ENCODE peak calls at places on chromosomes 4 and X, in seven cellular contexts. R is neuronal stem cell, E is H1, C is mesenchymal stem cell, U is H9, X is mesendoderm, H is trophoblast cell. Z is an unnamed sample.
A peak's percentile ranks its signal among the peaks of the same experiment; 100 is the strongest.

GRCh38 chr4:52574036-52574435 is 85.1 kb downstream of the USP46 start:
- DNase-seq in R (no peak), E (no peak), C (peak; percentile 55), U (no peak), X (no peak), H (no peak), Z (peak; percentile 19)

GRCh38 chr4:175951794-175952193 is 113.8 kb upstream of the WDR17 start:
- DNase-seq in R (no peak), E (no peak), C (no peak), U (no peak), X (no peak), H (no peak), Z (peak; percentile 1)

GRCh38 chrX:151692825-151693224 is 2.4 kb upstream of the PRRG3 start:
- DNase-seq in R (no peak), E (no peak), C (no peak), U (no peak), X (no peak), H (no peak), Z (no peak)

GRCh38 chrX:16822723-16823122 is 36.5 kb downstream of the TXLNG start:
- DNase-seq in R (no peak), E (no peak), C (peak; percentile 17), U (no peak), X (no peak), H (no peak), Z (peak; percentile 79)

GRCh38 chrX:71998836-71999509 is 88.3 kb downstream of the NHSL2 start:
- DNase-seq in R (no peak), E (no peak), C (peak; percentile 37), U (peak; percentile 21), X (peak; percentile 57), H (peak; percentile 11), Z (no peak)

GRCh38 chr4:138978028-138978585 is 37.5 kb upstream of the NOCT start:
- DNase-seq in R (no peak), E (no peak), C (no peak), U (peak; percentile 46), X (peak; percentile 68), H (no peak), Z (no peak)

GRCh38 chr4:141210168-141210567 is 10.5 kb upstream of the ZNF330 start:
- DNase-seq in R (no peak), E (no peak), C (no peak), U (no peak), X (no peak), H (no peak), Z (no peak)

GRCh38 chrX:103157511-103158316 is 57.2 kb upstream of the BEX4 start:
- DNase-seq in R (no peak), E (no peak), C (peak; percentile 29), U (no peak), X (peak; percentile 49), H (peak; percentile 4), Z (peak; percentile 27)

DNA sequence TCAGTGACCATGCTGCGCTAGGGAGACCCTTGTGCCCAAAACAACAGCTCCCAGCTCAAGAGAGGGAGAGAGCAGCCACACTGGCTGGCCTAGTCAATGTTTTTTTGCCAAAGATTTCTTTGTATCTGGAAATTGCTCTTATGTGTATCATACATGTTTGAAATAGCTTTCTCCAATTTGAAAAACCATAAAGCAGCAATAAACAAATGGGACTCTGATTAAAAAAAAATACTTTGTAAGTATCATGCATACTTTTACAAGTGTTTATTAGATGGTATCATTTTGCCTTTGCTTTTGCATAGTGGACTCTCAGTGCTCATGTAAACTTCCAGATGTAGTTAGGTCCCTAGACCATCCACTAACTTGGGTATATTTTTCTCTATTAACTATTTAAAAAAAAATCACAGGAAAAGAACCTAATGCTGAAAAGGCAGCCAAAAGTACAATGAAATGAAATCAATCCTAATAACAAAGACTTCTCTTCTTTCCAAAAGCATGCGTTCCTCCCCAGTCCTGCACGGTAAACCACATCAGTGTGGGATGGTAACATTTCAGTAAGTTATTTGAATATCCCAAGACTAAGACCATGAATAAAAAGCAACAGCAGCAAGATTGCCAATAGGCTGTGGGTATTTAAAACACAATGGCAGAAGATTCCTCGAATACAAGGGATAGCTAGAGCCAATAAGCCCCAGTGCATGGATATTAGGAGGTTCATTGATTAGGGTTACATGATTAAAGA is 117.6 kb downstream of the PALLD start:
- DNase-seq in R (no peak), E (no peak), C (no peak), U (no peak), X (no peak), H (no peak), Z (peak; percentile 54)
- H2BK5ac ChIP-seq in R (no peak overlapping the region), E (no peak overlapping the region), C (no peak overlapping the region), U (no peak overlapping the region), X (no peak overlapping the region), H (no peak overlapping the region), Z (peak overlapping the region; percentile 59)

DNA sequence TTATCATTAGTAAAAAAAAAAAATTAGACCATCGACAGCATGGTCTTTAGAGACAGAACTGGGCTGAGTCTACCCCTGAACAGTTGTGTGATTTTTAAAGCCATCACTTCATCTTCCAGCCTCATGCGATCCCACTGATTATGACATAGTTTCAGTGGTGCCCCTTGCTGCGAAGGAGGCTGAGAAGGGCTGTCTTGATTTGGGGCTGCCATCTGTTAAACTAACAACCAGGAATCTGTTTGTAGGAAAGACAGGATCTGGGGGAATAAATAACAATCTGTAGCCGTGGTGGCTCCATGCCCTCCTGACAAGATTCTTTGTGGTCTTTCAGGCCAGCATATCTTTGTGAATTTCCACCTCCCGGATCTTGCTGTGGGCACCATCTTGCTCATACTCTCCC is 17.1 kb downstream of the SLC34A2 start:
- DNase-seq in R (no peak), E (no peak), C (no peak), U (no peak), X (no peak), H (no peak), Z (no peak)
- H2BK5ac ChIP-seq in R (no peak overlapping the region), E (no peak overlapping the region), C (no peak overlapping the region), U (no peak overlapping the region), X (no peak overlapping the region), H (no peak overlapping the region), Z (no peak overlapping the region)

GRCh38 chrX:63739885-63740284 is 45.1 kb downstream of the ARHGEF9 start:
- DNase-seq in R (no peak), E (no peak), C (no peak), U (peak; percentile 30), X (peak; percentile 23), H (no peak), Z (no peak)

GRCh38 chrX:63735882-63736281 is 49.1 kb downstream of the ARHGEF9 start:
- DNase-seq in R (no peak), E (no peak), C (no peak), U (no peak), X (no peak), H (no peak), Z (no peak)

GRCh38 chrX:63740382-63740781 is 44.6 kb downstream of the ARHGEF9 start:
- DNase-seq in R (no peak), E (no peak), C (no peak), U (no peak), X (no peak), H (no peak), Z (no peak)

GRCh38 chrX:63743596-63743995 is 41.4 kb downstream of the ARHGEF9 start:
- DNase-seq in R (no peak), E (no peak), C (no peak), U (no peak), X (no peak), H (no peak), Z (no peak)

GRCh38 chrX:63738696-63739095 is 46.3 kb downstream of the ARHGEF9 start:
- DNase-seq in R (no peak), E (no peak), C (no peak), U (no peak), X (no peak), H (no peak), Z (peak; percentile 6)
- H2BK5ac ChIP-seq in R (no peak overlapping the region), E (no peak overlapping the region), C (no peak overlapping the region), U (no peak overlapping the region), X (no peak overlapping the region), H (no peak overlapping the region), Z (no peak overlapping the region)

DNA sequence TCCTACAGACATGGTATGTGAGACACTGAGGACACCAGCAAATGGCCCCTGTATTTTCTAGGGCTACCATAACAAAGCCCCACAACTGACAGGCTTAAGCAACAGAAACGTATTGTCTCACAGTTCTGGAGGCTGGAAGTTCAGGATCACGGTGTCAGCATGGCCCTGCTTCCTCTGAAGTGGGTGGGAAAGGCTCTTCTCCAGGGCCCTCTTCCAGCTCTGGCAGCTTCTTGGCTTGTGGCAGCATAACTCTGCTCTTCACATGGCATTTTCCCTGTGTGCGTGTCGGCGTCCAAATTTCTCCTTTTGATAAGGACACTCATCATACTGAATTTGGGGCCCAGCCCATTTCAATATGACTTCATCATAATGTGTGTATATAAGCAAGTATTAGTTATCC is 304.3 kb downstream of the EVC2 start:
- DNase-seq in R (no peak), E (no peak), C (no peak), U (no peak), X (no peak), H (no peak), Z (no peak)
- H2BK5ac ChIP-seq in R (no peak overlapping the region), E (no peak overlapping the region), C (no peak overlapping the region), U (no peak overlapping the region), X (no peak overlapping the region), H (no peak overlapping the region), Z (no peak overlapping the region)

GRCh38 chr4:118676128-118676527 is 9.1 kb upstream of the METTL14 start:
- DNase-seq in R (no peak), E (no peak), C (no peak), U (no peak), X (no peak), H (no peak), Z (no peak)
- H2BK5ac ChIP-seq in R (no peak overlapping the region), E (no peak overlapping the region), C (no peak overlapping the region), U (no peak overlapping the region), X (no peak overlapping the region), H (no peak overlapping the region), Z (no peak overlapping the region)

GRCh38 chr4:21882050-21882839 is 66.3 kb downstream of the KCNIP4 start:
- DNase-seq in R (no peak), E (no peak), C (peak; percentile 22), U (no peak), X (no peak), H (no peak), Z (peak; percentile 48)
- H2BK5ac ChIP-seq in R (no peak overlapping the region), E (no peak overlapping the region), C (no peak overlapping the region), U (no peak overlapping the region), X (no peak overlapping the region), H (no peak overlapping the region), Z (no peak overlapping the region)

DNA sequence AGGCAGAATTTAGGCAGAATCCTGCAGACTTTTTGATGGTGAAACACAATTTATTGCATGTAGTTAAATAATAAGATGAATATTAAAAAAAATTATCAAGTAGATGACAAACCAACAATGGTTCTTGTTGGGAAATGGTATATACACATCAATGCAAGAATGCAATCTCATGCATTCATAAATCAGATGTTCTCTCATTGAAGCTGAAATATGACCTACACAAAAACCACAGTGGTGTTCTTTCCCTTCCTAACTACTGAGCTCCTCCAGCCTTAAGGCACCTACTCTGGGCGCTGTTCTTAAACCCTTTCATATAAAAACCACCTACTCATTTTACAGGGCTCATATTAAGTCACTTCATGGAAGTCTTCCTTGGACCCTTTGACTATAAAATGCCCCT is 64.1 kb downstream of the ANTXR2 start:
- DNase-seq in R (no peak), E (no peak), C (no peak), U (no peak), X (no peak), H (no peak), Z (no peak)
- H2BK5ac ChIP-seq in R (no peak overlapping the region), E (no peak overlapping the region), C (no peak overlapping the region), U (no peak overlapping the region), X (no peak overlapping the region), H (no peak overlapping the region), Z (no peak overlapping the region)